ENCODE peak calls at places on chromosomes 11 and 22, in six cellular contexts. One of them, this sample, is unnamed.

GRCh38 chr22:32073823-32074380 is 30.8 kb downstream of the SLC5A1 start:
- DNase-seq in stimulated activated CD4-positive, alpha-beta T cell treated with anti-CD3 and anti-CD28 coated beads, Interleukin-2, amount 100 ng/mL, for 48 hours: no peak
- DNase-seq in mesendoderm: no peak
- DNase-seq in HS-5: no peak
- DNase-seq in AG20443: no peak
- DNase-seq in MV-4-11: no peak
- DNase-seq in this sample: no peak

GRCh38 chr11:980438-981365 is 55.0 kb downstream of the AP2A2 start:
- DNase-seq in stimulated activated CD4-positive, alpha-beta T cell treated with anti-CD3 and anti-CD28 coated beads, Interleukin-2, amount 100 ng/mL, for 48 hours: no peak
- DNase-seq in mesendoderm: no peak
- DNase-seq in HS-5: no peak
- DNase-seq in AG20443: peak
- DNase-seq in MV-4-11: no peak
- DNase-seq in this sample: no peak

GRCh38 chr11:117676501-117676900 is 120.5 kb downstream of the DSCAML1 start:
- DNase-seq in stimulated activated CD4-positive, alpha-beta T cell treated with anti-CD3 and anti-CD28 coated beads, Interleukin-2, amount 100 ng/mL, for 48 hours: no peak
- DNase-seq in mesendoderm: no peak
- DNase-seq in HS-5: no peak
- DNase-seq in AG20443: no peak
- DNase-seq in MV-4-11: no peak
- DNase-seq in this sample: peak

GRCh38 chr22:20581503-20582170 is 74.2 kb downstream of the MED15 start:
- DNase-seq in stimulated activated CD4-positive, alpha-beta T cell treated with anti-CD3 and anti-CD28 coated beads, Interleukin-2, amount 100 ng/mL, for 48 hours: no peak
- DNase-seq in mesendoderm: no peak
- DNase-seq in HS-5: no peak
- DNase-seq in AG20443: no peak
- DNase-seq in MV-4-11: no peak
- DNase-seq in this sample: no peak

GRCh38 chr11:47348859-47349258 is 3.6 kb downstream of the MYBPC3 start:
- DNase-seq in stimulated activated CD4-positive, alpha-beta T cell treated with anti-CD3 and anti-CD28 coated beads, Interleukin-2, amount 100 ng/mL, for 48 hours: no peak
- DNase-seq in mesendoderm: peak
- DNase-seq in HS-5: no peak
- DNase-seq in AG20443: peak
- DNase-seq in MV-4-11: peak
- DNase-seq in this sample: peak

GRCh38 chr22:33803371-33803770 is 116.9 kb downstream of the LARGE1 start:
- DNase-seq in stimulated activated CD4-positive, alpha-beta T cell treated with anti-CD3 and anti-CD28 coated beads, Interleukin-2, amount 100 ng/mL, for 48 hours: no peak
- DNase-seq in mesendoderm: peak
- DNase-seq in HS-5: no peak
- DNase-seq in AG20443: peak
- DNase-seq in MV-4-11: no peak
- DNase-seq in this sample: no peak

GRCh38 chr11:8234910-8235309 is 28.8 kb downstream of the LMO1 start:
- DNase-seq in stimulated activated CD4-positive, alpha-beta T cell treated with anti-CD3 and anti-CD28 coated beads, Interleukin-2, amount 100 ng/mL, for 48 hours: no peak
- DNase-seq in mesendoderm: no peak
- DNase-seq in HS-5: no peak
- DNase-seq in AG20443: no peak
- DNase-seq in MV-4-11: no peak
- DNase-seq in this sample: no peak

GRCh38 chr11:128593281-128593680 is 5.9 kb upstream of the ETS1 start:
- DNase-seq in stimulated activated CD4-positive, alpha-beta T cell treated with anti-CD3 and anti-CD28 coated beads, Interleukin-2, amount 100 ng/mL, for 48 hours: no peak
- DNase-seq in mesendoderm: peak
- DNase-seq in HS-5: no peak
- DNase-seq in AG20443: peak
- DNase-seq in MV-4-11: no peak
- DNase-seq in this sample: no peak

GRCh38 chr11:57484141-57484710 is 23.9 kb downstream of the RTN4RL2 start:
- DNase-seq in stimulated activated CD4-positive, alpha-beta T cell treated with anti-CD3 and anti-CD28 coated beads, Interleukin-2, amount 100 ng/mL, for 48 hours: no peak
- DNase-seq in mesendoderm: no peak
- DNase-seq in HS-5: no peak
- DNase-seq in AG20443: no peak
- DNase-seq in MV-4-11: peak
- DNase-seq in this sample: no peak

This sample was measured in D341Med.